ENCODE peak calls at places on chromosome 6, in nine cellular contexts. N, K, Q, G, C, J, F, B and E are unnamed samples.

GRCh38 chr6:53938810-53939209 is 144.0 kb downstream of the LRRC1 start:
- DNase-seq in N (no peak), K (no peak), Q (no peak), G (peak), C (peak), J (no peak), F (no peak), B (no peak), E (no peak)

GRCh38 chr6:3017304-3017703 is 17.6 kb downstream of the NQO2 start:
- DNase-seq in N (no peak), K (no peak), Q (no peak), G (no peak), C (no peak), J (no peak), F (no peak), B (no peak), E (no peak)

GRCh38 chr6:148535976-148536375 is 193.3 kb downstream of the SASH1 start:
- DNase-seq in N (no peak), K (no peak), Q (no peak), G (peak), C (peak), J (no peak), F (no peak), B (no peak), E (no peak)

GRCh38 chr6:133288662-133289061 is 47.5 kb downstream of the EYA4 start:
- DNase-seq in N (no peak), K (no peak), Q (no peak), G (no peak), C (no peak), J (no peak), F (no peak), B (no peak), E (no peak)

GRCh38 chr6:149861603-149862423 is 2.3 kb downstream of the LRP11 start:
- DNase-seq in N (no peak), K (no peak), Q (no peak), G (no peak), C (no peak), J (no peak), F (no peak), B (no peak), E (no peak)

GRCh38 chr6:165701564-165702354 is 38.7 kb upstream of the PDE10A start:
- DNase-seq in N (no peak), K (no peak), Q (no peak), G (no peak), C (no peak), J (no peak), F (no peak), B (no peak), E (no peak)

GRCh38 chr6:135299256-135299655 is 118.1 kb downstream of the MYB start:
- DNase-seq in N (no peak), K (no peak), Q (no peak), G (peak), C (peak), J (no peak), F (no peak), B (no peak), E (no peak)

GRCh38 chr6:108165714-108166663 is at the start of gene NR2E1:
- DNase-seq in N (peak), K (no peak), Q (no peak), G (no peak), C (no peak), J (peak), F (peak), B (no peak), E (no peak)

GRCh38 chr6:95087394-95088097 is 489.8 kb upstream of the MANEA start:
- DNase-seq in N (peak), K (no peak), Q (no peak), G (peak), C (peak), J (no peak), F (peak), B (peak), E (no peak)

GRCh38 chr6:4351857-4352669 is 216.7 kb upstream of the ECI2 start:
- DNase-seq in N (no peak), K (peak), Q (peak), G (peak), C (peak), J (peak), F (no peak), B (no peak), E (no peak)

GRCh38 chr6:44858998-44859397 is 469.1 kb upstream of the RUNX2 start:
- DNase-seq in N (no peak), K (no peak), Q (no peak), G (no peak), C (peak), J (no peak), F (no peak), B (no peak), E (no peak)

GRCh38 chr6:56764081-56764566 is 121.4 kb upstream of the DST start:
- DNase-seq in N (peak), K (no peak), Q (no peak), G (no peak), C (peak), J (no peak), F (peak), B (no peak), E (no peak)

GRCh38 chr6:146871613-146872465 is 273.1 kb downstream of the ADGB start:
- DNase-seq in N (peak), K (no peak), Q (no peak), G (no peak), C (peak), J (no peak), F (no peak), B (no peak), E (no peak)

GRCh38 chr6:144265390-144265789 is 19.7 kb upstream of the UTRN start:
- DNase-seq in N (peak), K (no peak), Q (no peak), G (no peak), C (peak), J (no peak), F (no peak), B (no peak), E (no peak)

GRCh38 chr6:92125681-92126080 is 1293.7 kb downstream of the EPHA7 start:
- DNase-seq in N (no peak), K (no peak), Q (no peak), G (no peak), C (no peak), J (no peak), F (peak), B (no peak), E (no peak)